ENCODE peak calls at places on chromosome 21, in seven cellular contexts. B, G, T, A, M, H and Z are unnamed samples.

GRCh38 chr21:44613386-44614155 is 1.7 kb downstream of the KRTAP10-8 start:
- ATAC-seq in B (no peak), G (no peak), T (no peak), A (no peak), M (no peak), H (no peak), Z (no peak)

GRCh38 chr21:42852925-42853570 is 26.3 kb downstream of the WDR4 start:
- ATAC-seq in B (no peak), G (no peak), T (no peak), A (no peak), M (no peak), H (no peak), Z (no peak)

GRCh38 chr21:41902946-41903345 is 23.8 kb upstream of the PRDM15 start:
- ATAC-seq in B (no peak), G (no peak), T (no peak), A (no peak), M (no peak), H (no peak), Z (no peak)

GRCh38 chr21:28227881-28228623 is 764.6 kb downstream of the LTN1 start:
- ATAC-seq in B (no peak), G (no peak), T (peak; percentile 72), A (no peak), M (no peak), H (peak; percentile 59), Z (no peak)

GRCh38 chr21:44512496-44513388 is 27.3 kb downstream of the KRTAP10-1 start:
- ATAC-seq in B (no peak), G (no peak), T (no peak), A (no peak), M (no peak), H (no peak), Z (no peak)

GRCh38 chr21:29586696-29587095 is 288.0 kb downstream of the BACH1 start:
- ATAC-seq in B (no peak), G (no peak), T (no peak), A (no peak), M (no peak), H (no peak), Z (no peak)

GRCh38 chr21:26288033-26288432 is 117.5 kb upstream of the APP start:
- ATAC-seq in B (no peak), G (no peak), T (no peak), A (no peak), M (no peak), H (no peak), Z (no peak)

GRCh38 chr21:34924767-34925425 is 124.2 kb downstream of the RUNX1 start:
- ATAC-seq in B (no peak), G (no peak), T (peak; percentile 68), A (no peak), M (no peak), H (peak; percentile 81), Z (no peak)

GRCh38 chr21:33185852-33186251 is 43.9 kb upstream of the IFNAR2 start:
- ATAC-seq in B (no peak), G (peak; percentile 94), T (peak; percentile 94), A (no peak), M (peak; percentile 43), H (no peak), Z (peak; percentile 93)

GRCh38 chr21:44377922-44378645 is 24.7 kb downstream of the TRPM2 start:
- ATAC-seq in B (no peak), G (no peak), T (no peak), A (no peak), M (no peak), H (no peak), Z (no peak)

GRCh38 chr21:44299085-44299457 is 782 bp upstream of the PFKL start:
- ATAC-seq in B (no peak), G (no peak), T (no peak), A (peak; percentile 1), M (no peak), H (peak; percentile 3), Z (no peak)

GRCh38 chr21:43006874-43007208 is 32.5 kb downstream of the PKNOX1 start:
- ATAC-seq in B (no peak), G (no peak), T (no peak), A (no peak), M (no peak), H (no peak), Z (no peak)

GRCh38 chr21:37398697-37399096 is 32.1 kb downstream of the DYRK1A start:
- ATAC-seq in B (no peak), G (peak; percentile 85), T (peak; percentile 77), A (no peak), M (peak; percentile 11), H (no peak), Z (peak; percentile 65)

GRCh38 chr21:43300496-43301423 is 126.2 kb downstream of the SIK1 start:
- ATAC-seq in B (peak; percentile 79), G (no peak), T (no peak), A (no peak), M (no peak), H (no peak), Z (no peak)

GRCh38 chr21:26135520-26135919 is 35.0 kb downstream of the APP start:
- ATAC-seq in B (no peak), G (no peak), T (no peak), A (no peak), M (no peak), H (no peak), Z (no peak)

GRCh38 chr21:45277101-45278045 is 10.3 kb downstream of the POFUT2 start:
- ATAC-seq in B (no peak), G (no peak), T (no peak), A (no peak), M (no peak), H (no peak), Z (no peak)

GRCh38 chr21:34524671-34525601 is 12.9 kb upstream of the KCNE1 start:
- ATAC-seq in B (no peak), G (no peak), T (no peak), A (no peak), M (no peak), H (no peak), Z (no peak)